ENCODE peak calls at places on chromosomes 13 and 19, in six cellular contexts. Z, D, A, M, J and G are unnamed samples.

GRCh38 chr13:72504026-72504925 is 223.2 kb downstream of the MZT1 start:
- DNase-seq in Z (no peak), D (peak; percentile 59), A (peak; percentile 14), M (no peak), J (peak; percentile 76), G (no peak)

GRCh38 chr13:72693832-72694231 is 33.6 kb downstream of the MZT1 start:
- DNase-seq in Z (no peak), D (no peak), A (no peak), M (no peak), J (no peak), G (no peak)

GRCh38 chr13:112242777-112243176 is 133.4 kb upstream of the SPACA7 start:
- DNase-seq in Z (no peak), D (no peak), A (no peak), M (no peak), J (no peak), G (no peak)

GRCh38 chr19:21483589-21484170 is 21.7 kb upstream of the ZNF429 start:
- DNase-seq in Z (peak; percentile 77), D (no peak), A (no peak), M (no peak), J (no peak), G (peak; percentile 56)

GRCh38 chr13:44516771-44517170 is 59.4 kb downstream of the TSC22D1 start:
- DNase-seq in Z (no peak), D (no peak), A (no peak), M (no peak), J (peak; percentile 3), G (no peak)

GRCh38 chr19:17086811-17087210 is 11.2 kb downstream of the MYO9B start:
- DNase-seq in Z (no peak), D (no peak), A (no peak), M (no peak), J (no peak), G (no peak)

GRCh38 chr13:85590231-85590931 is 208.8 kb downstream of the SLITRK6 start:
- DNase-seq in Z (no peak), D (no peak), A (no peak), M (no peak), J (no peak), G (no peak)

GRCh38 chr19:1189419-1189818 is 15.4 kb upstream of the SBNO2 start:
- DNase-seq in Z (no peak), D (no peak), A (peak; percentile 90), M (no peak), J (no peak), G (no peak)

GRCh38 chr19:8253678-8254077 is 44.5 kb downstream of the CERS4 start:
- DNase-seq in Z (peak; percentile 36), D (no peak), A (no peak), M (no peak), J (no peak), G (no peak)

GRCh38 chr19:33879818-33880575 is 83.3 kb downstream of the KCTD15 start:
- DNase-seq in Z (peak; percentile 63), D (no peak), A (no peak), M (no peak), J (no peak), G (no peak)

GRCh38 chr19:34480491-34480890 is 1.1 kb upstream of the WTIP start:
- DNase-seq in Z (no peak), D (no peak), A (no peak), M (no peak), J (no peak), G (no peak)

GRCh38 chr13:36345438-36346221 is 564 bp downstream of the SPART start:
- DNase-seq in Z (peak; percentile 40), D (peak; percentile 68), A (peak; percentile 51), M (peak; percentile 81), J (no peak), G (peak; percentile 3)

GRCh38 chr13:29849731-29850212 is 645 bp downstream of the UBL3 start:
- DNase-seq in Z (peak; percentile 89), D (peak; percentile 58), A (peak; percentile 48), M (peak; percentile 54), J (peak; percentile 2), G (peak; percentile 29)

GRCh38 chr13:44929691-44930090 is 59.6 kb downstream of the NUFIP1 start:
- DNase-seq in Z (no peak), D (no peak), A (no peak), M (no peak), J (no peak), G (no peak)

GRCh38 chr13:113343692-113343968 is 20.3 kb downstream of the GRTP1 start:
- DNase-seq in Z (peak; percentile 38), D (no peak), A (no peak), M (no peak), J (no peak), G (no peak)